ENCODE peak calls at places on chromosome 22, in four cellular contexts. J is K562, N is HL-60, V is GM12878. W is an unnamed sample.

GRCh38 chr22:35752833-35753189 is 35.1 kb downstream of the APOL5 start:
- DNase-seq in V (no peak), J (no peak), N (no peak), W (no peak)

GRCh38 chr22:50119768-50120251 is 30.0 kb downstream of the MOV10L1 start:
- DNase-seq in N (no peak), J (no peak), V (no peak), W (no peak)

GRCh38 chr22:26981111-26981510 is 323.7 kb downstream of the MIAT start:
- DNase-seq in V (no peak), J (no peak), N (no peak), W (no peak)

GRCh38 chr22:20084547-20085413 is 4.7 kb downstream of the DGCR8 start:
- DNase-seq in N (peak), J (peak), V (no peak), W (no peak)

GRCh38 chr22:23240639-23241389 is 60.5 kb downstream of the BCR start:
- DNase-seq in J (peak), V (no peak), N (peak), W (no peak)

GRCh38 chr22:50310209-50310722 is 2.8 kb upstream of the PLXNB2 start:
- DNase-seq in N (no peak), V (no peak), J (no peak), W (no peak)

GRCh38 chr22:27283714-27284113 is 517.8 kb downstream of the MN1 start:
- DNase-seq in N (no peak), V (no peak), J (peak), W (no peak)

GRCh38 chr22:37633082-37633692 is 6.3 kb upstream of the SH3BP1 start:
- DNase-seq in N (no peak), J (no peak), V (peak), W (peak)

GRCh38 chr22:22959147-22959827 is 71.7 kb downstream of the IGLL5 start:
- DNase-seq in N (peak), V (peak), J (peak), W (no peak)

DNA sequence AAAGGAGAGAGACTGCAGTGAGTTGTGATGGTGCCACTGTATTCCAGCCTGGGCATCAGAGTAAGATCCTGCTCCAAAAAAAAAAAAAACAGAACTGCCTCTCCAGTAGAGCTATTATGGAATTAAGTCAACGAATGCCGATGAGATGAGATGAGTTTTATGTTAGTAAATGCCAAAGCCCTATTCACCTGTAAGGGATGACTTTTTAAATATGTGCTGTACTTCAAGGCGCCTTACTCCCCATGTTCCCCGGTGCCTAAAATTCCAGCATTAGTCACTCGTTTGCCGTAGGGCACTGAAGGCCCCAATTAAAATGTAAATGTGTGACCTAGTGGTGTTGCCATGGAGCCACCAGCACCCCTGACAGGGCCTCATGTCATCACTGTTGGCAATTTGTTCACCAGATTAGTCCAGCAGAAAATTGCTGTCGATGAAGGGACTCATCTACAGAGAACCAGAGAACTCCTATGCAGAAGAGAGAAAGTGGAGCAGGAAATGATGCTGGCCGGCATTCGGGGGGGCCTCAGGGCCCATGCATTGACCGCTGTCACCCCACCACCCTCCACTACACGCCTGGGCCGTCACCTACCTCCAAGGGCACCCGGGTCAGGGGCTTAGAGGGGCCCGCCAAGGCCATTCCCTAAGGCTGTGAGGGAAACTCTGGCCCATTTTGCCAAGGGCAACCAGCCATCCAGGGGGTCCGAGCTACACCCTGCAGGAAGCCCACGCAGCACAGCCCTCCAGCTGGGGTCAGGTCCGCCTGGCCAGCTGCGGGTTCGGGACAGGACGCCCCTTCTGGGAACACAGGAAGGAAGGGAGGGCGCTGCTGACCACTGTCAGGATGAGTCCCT is 17.8 kb downstream of the LIF start:
- DNase-seq in V (no peak), N (no peak), J (no peak), W (no peak)
- TF ChIP-seq SPI1 in V (no peak), N (no peak), J (no peak), W (no peak)

GRCh38 chr22:33631777-33632176 is 288.5 kb downstream of the LARGE1 start:
- DNase-seq in V (no peak), J (no peak), N (no peak), W (no peak)
- TF ChIP-seq POLR2AphosphoS5 in V (no peak), J (no peak), N (no peak), W (no peak)

GRCh38 chr22:43992331-43992821 is 31.7 kb upstream of the PARVB start:
- DNase-seq in N (no peak), V (no peak), J (no peak), W (no peak)
- TF ChIP-seq SPI1 in N (no peak), V (no peak), J (no peak), W (no peak)

DNA sequence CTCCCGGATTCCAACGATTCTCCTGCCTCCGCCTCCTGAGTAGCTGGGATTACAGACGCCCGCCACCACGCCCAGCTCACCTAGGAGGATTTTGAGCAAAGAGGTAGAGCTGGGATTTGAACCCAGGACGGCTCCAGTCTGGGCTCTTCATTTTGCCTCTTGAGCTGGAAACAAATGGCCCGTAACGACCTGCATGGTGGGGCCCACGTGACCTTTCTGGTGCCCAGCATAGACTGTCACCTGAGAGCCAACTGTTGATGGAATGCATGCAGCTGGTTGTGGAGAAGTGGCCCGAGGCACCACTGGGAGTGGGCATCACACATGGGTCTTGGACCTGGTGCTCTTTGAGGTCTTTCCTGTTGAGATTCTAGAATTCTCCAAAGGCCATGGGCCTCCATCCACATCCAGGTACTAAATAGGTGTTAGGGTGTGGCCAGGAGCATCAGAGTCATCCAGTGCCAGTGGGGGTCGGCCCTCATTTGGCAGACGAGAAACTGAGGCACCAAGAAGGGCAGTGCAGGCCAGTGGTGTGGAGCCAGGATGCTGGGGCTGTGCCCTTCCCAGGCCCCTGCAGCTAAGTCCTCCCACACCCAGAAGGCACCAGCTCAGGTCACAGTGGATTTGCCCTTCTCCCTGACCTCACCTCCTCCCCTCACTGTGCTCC is 3.9 kb downstream of the ATF4 start:
- DNase-seq in N (peak), V (no peak), J (no peak), W (no peak)
- TF ChIP-seq POLR2AphosphoS5 in N (peak), V (peak), J (no peak), W (peak)

DNA sequence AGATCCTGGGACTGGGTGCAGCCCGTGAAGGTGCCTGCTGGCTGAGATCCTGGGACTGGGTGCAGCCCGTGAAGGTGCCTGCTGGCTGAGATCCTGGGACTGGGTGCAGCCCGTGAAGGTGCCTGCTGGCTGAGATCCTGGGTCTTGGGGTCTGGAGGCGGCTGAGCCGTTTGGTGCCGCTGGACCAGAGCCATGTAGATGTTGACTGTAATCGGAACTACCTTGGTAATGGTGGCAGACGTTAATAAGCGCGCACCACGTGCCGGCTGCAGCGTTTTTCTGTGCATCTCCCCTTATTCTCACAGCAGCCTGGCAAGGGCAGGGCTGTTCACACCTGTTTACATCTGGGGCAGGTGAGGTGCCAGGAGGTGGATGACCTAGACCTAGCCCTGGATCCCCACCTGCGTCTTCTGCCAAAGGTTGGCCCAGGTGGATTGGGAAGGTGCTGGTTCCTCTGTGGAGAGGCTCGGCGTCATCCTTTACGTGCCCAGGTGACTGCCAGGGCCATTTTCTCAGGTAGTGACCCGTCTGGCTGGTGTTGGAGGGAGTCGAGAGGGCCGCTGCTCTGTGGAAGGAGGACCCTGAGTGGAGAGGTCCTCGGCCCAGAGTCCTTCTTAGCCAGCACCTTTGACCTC is 382.5 kb downstream of the TBC1D22A start:
- DNase-seq in N (no peak), J (no peak), V (no peak), W (no peak)
- TF ChIP-seq SPI1 in N (no peak), J (no peak), V (no peak), W (no peak)

DNA sequence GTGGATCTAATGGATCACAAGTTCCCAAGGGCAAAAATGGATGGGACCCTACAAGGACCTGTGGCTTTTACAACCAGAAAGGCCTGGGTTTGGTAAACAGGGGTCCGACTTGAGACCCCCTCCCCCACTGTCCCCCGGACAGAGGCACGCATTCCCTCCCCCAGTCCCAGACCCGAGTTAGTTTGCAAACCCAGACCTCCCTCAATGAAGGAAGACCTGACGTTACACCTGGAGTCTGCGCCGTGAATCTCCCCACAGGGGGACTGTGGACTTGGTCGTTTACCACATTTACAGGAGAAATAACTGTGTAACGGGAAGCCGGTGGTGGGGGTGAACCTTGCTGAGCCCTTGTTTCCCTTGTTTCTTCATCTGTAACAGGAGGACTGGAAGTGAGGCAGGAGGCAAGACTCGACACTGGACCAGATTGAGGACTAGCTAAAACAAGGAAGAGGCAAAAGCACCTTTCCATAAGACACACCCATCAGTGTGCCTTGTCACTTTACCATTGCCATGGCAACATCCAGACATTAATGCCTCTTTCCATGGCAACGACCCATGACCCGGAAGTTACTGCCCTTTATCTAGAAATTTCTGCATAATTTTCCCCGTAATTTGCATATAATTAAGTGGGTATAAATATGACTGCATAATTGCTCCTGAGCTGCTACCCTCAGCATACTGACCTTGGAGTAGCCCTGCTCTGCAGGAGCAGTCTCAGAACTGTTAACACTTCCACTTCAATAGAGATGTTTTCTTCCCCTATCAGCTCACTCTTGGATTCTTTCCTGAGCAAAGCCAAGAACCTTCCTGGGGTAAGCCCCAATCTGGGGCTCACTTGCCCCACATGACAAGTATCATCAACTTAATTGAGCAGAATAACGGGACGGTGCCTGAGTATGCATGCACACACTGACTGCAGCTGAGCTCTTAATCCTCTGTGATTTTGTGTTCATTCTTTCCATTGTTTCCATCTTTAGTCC is 25.4 kb downstream of the PDGFB start:
- DNase-seq in V (no peak), N (no peak), J (peak), W (no peak)
- TF ChIP-seq POLR2AphosphoS5 in V (no peak), N (no peak), J (no peak), W (no peak)

GRCh38 chr22:47610281-47610680 is 847.8 kb downstream of the TBC1D22A start:
- DNase-seq in N (no peak), V (no peak), J (no peak), W (no peak)

GRCh38 chr22:47608421-47608820 is 846.0 kb downstream of the TBC1D22A start:
- DNase-seq in N (no peak), J (no peak), V (no peak), W (no peak)

GRCh38 chr22:47609653-47610052 is 847.2 kb downstream of the TBC1D22A start:
- DNase-seq in J (no peak), V (no peak), N (no peak), W (no peak)

GRCh38 chr22:47612136-47612910 is 849.9 kb downstream of the TBC1D22A start:
- DNase-seq in V (no peak), J (no peak), N (no peak), W (no peak)

GRCh38 chr22:47610766-47611165 is 848.3 kb downstream of the TBC1D22A start:
- DNase-seq in J (no peak), V (no peak), N (no peak), W (no peak)
- TF ChIP-seq SPI1 in J (no peak), V (no peak), N (no peak), W (no peak)

GRCh38 chr22:39316440-39317083 is 2.9 kb downstream of the RPL3 start:
- DNase-seq in N (peak), J (peak), V (peak), W (no peak)
- TF ChIP-seq POLR2AphosphoS5 in N (peak), J (no peak), V (peak), W (no peak)

GRCh38 chr22:24969588-24970301 is 17.2 kb downstream of the KIAA1671 start:
- DNase-seq in V (no peak), N (no peak), J (no peak), W (no peak)
- TF ChIP-seq SPI1 in V (no peak), N (no peak), J (no peak), W (no peak)

DNA sequence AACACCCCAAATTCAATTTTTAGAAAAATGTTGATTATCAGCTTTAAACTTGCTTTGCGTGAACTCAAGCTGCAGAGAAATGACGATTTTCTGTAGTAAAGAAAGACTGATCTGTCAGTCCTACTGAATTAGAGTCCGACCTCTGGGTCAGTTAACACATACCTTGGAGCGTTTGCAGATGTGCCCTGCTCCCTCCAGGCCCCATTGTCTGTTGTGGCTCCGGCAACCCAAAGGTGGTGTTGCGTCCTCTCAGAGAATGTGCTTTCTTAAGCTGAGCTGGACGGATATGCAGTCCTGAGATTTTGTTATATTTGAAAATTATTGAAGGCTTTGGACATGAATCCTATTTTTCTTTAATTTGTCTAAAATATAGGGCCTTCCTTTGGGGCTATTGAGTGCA is 31.5 kb upstream of the MYO18B start:
- DNase-seq in J (no peak), N (no peak), V (no peak), W (no peak)
- TF ChIP-seq POLR2AphosphoS5 in J (no peak), N (no peak), V (no peak), W (no peak)

W was measured in GM12891.